ENCODE peak calls at places on chromosome 11, in four cellular contexts. B is activated naive CD4-positive, alpha-beta T cell; R is A549; K is IMR-90. M is an unnamed sample.

GRCh38 chr11:65378928-65379638 is 3.4 kb downstream of the SLC25A45 start:
- DNase-seq in B (no peak), R (no peak), K (no peak), M (no peak)

GRCh38 chr11:60887531-60887930 is 18.9 kb downstream of the PRPF19 start:
- DNase-seq in B (no peak), R (peak; percentile 53), K (peak; percentile 61), M (peak; percentile 2)

GRCh38 chr11:116275634-116276033 is 497.2 kb downstream of the BUD13 start:
- DNase-seq in B (no peak), R (no peak), K (no peak), M (no peak)

GRCh38 chr11:92357344-92357743 is 132.7 kb downstream of the FAT3 start:
- DNase-seq in B (no peak), R (no peak), K (no peak), M (no peak)

GRCh38 chr11:34977039-34977906 is 60.9 kb downstream of the PDHX start:
- DNase-seq in B (no peak), R (peak; percentile 12), K (peak; percentile 94), M (no peak)

GRCh38 chr11:116406042-116406441 is 366.7 kb downstream of the BUD13 start:
- DNase-seq in B (no peak), R (no peak), K (no peak), M (no peak)

GRCh38 chr11:120574881-120575280 is 63.3 kb downstream of the GRIK4 start:
- DNase-seq in B (no peak), R (no peak), K (no peak), M (no peak)

GRCh38 chr11:102436546-102436945 is 16.0 kb downstream of the TMEM123 start:
- DNase-seq in B (no peak), R (no peak), K (peak; percentile 70), M (no peak)

GRCh38 chr11:10605941-10606381 is 37.5 kb upstream of the LYVE1 start:
- DNase-seq in B (no peak), R (no peak), K (peak; percentile 87), M (no peak)

GRCh38 chr11:62071408-62071807 is 52.4 kb upstream of the INCENP start:
- DNase-seq in B (no peak), R (no peak), K (peak; percentile 22), M (no peak)

GRCh38 chr11:77525455-77526091 is 51.7 kb upstream of the PAK1 start:
- DNase-seq in B (no peak), R (no peak), K (peak; percentile 10), M (no peak)

GRCh38 chr11:12693075-12693473 is 18.9 kb downstream of the TEAD1 start:
- DNase-seq in B (no peak), R (peak; percentile 46), K (no peak), M (no peak)

GRCh38 chr11:2445948-2446551 is 1.2 kb downstream of the KCNQ1 start:
- DNase-seq in B (no peak), R (no peak), K (no peak), M (no peak)

GRCh38 chr11:41795004-41795403 is 335.6 kb upstream of the LRRC4C start:
- DNase-seq in B (no peak), R (no peak), K (no peak), M (no peak)

GRCh38 chr11:110023711-110024110 is 69.5 kb upstream of the ZC3H12C start:
- DNase-seq in B (no peak), R (no peak), K (no peak), M (no peak)

GRCh38 chr11:105211806-105212531 is 72.4 kb upstream of the CARD18 start:
- DNase-seq in B (no peak), R (no peak), K (peak; percentile 64), M (no peak)

GRCh38 chr11:134849833-134850232 is 437.8 kb upstream of the B3GAT1 start:
- DNase-seq in B (no peak), R (no peak), K (no peak), M (no peak)

GRCh38 chr11:28815110-28815509 is 706.9 kb downstream of the METTL15 start:
- DNase-seq in B (no peak), R (no peak), K (no peak), M (no peak)

GRCh38 chr11:81886406-81887075 is 847.1 kb downstream of the FAM181B start:
- DNase-seq in B (no peak), R (no peak), K (no peak), M (no peak)

GRCh38 chr11:72673284-72673942 is 809 bp downstream of the PDE2A start:
- DNase-seq in B (no peak), R (no peak), K (no peak), M (no peak)

GRCh38 chr11:132551011-132551410 is 981.3 kb downstream of the OPCML start:
- DNase-seq in B (no peak), R (no peak), K (no peak), M (no peak)

GRCh38 chr11:46560300-46561025 is 33.4 kb downstream of the AMBRA1 start:
- DNase-seq in B (no peak), R (no peak), K (peak; percentile 41), M (no peak)

GRCh38 chr11:134617360-134617759 is 205.3 kb upstream of the B3GAT1 start:
- DNase-seq in B (no peak), R (no peak), K (no peak), M (no peak)

GRCh38 chr11:122441702-122442092 is 213.8 kb upstream of the UBASH3B start:
- DNase-seq in B (no peak), R (no peak), K (no peak), M (peak; percentile 5)

GRCh38 chr11:133966924-133967598 is 10.3 kb upstream of the IGSF9B start:
- DNase-seq in B (peak; percentile 45), R (peak; percentile 22), K (no peak), M (no peak)

GRCh38 chr11:119729581-119730346 is 764 bp upstream of the NECTIN1 start:
- DNase-seq in B (no peak), R (peak; percentile 37), K (peak; percentile 39), M (no peak)

GRCh38 chr11:119615003-119615878 is 113.8 kb downstream of the NECTIN1 start:
- DNase-seq in B (no peak), R (peak; percentile 56), K (peak; percentile 90), M (no peak)

GRCh38 chr11:69300124-69301032 is 6.4 kb downstream of the MYEOV start:
- DNase-seq in B (no peak), R (peak; percentile 81), K (peak; percentile 61), M (no peak)

GRCh38 chr11:68004551-68005335 is 846 bp upstream of the UNC93B1 start:
- DNase-seq in B (no peak), R (no peak), K (no peak), M (no peak)

GRCh38 chr11:116168459-116168787 is 604.4 kb downstream of the BUD13 start:
- DNase-seq in B (no peak), R (no peak), K (no peak), M (no peak)

GRCh38 chr11:46696212-46696558 is 4.2 kb downstream of the ARHGAP1 start:
- DNase-seq in B (no peak), R (no peak), K (no peak), M (no peak)

GRCh38 chr11:33772300-33772699 is 2.0 kb downstream of the FBXO3 start:
- DNase-seq in B (no peak), R (peak; percentile 25), K (peak; percentile 23), M (no peak)

GRCh38 chr11:61048368-61049065 is 53.8 kb upstream of the CD5 start:
- DNase-seq in B (no peak), R (no peak), K (no peak), M (no peak)